ENCODE peak calls at places on chromosomes 2 and 18, in ten cellular contexts. One of them, this sample, is unnamed.

GRCh38 chr2:149902104-149902503 is 314.5 kb upstream of the MMADHC start:
- DNase-seq in mammary epithelial cell: no peak
- DNase-seq in H4: no peak
- DNase-seq in hippocampal formation: no peak
- DNase-seq in ELR: peak
- DNase-seq in C1 segment of cervical spinal cord: no peak
- DNase-seq in epithelial cell of esophagus: no peak
- DNase-seq in cardiac muscle cell: no peak
- DNase-seq in nephron progenitor cell: no peak
- DNase-seq in GM03348: peak
- DNase-seq in this sample: no peak

GRCh38 chr2:69119104-69119503 is 106.1 kb downstream of the ANTXR1 start:
- DNase-seq in epithelial cell of esophagus: no peak
- DNase-seq in nephron progenitor cell: no peak
- DNase-seq in ELR: no peak
- DNase-seq in GM03348: no peak
- DNase-seq in H4: peak
- DNase-seq in mammary epithelial cell: no peak
- DNase-seq in cardiac muscle cell: no peak
- DNase-seq in hippocampal formation: no peak
- DNase-seq in C1 segment of cervical spinal cord: no peak
- DNase-seq in this sample: no peak

GRCh38 chr2:134926231-134926931 is 7.8 kb downstream of the CCNT2 start:
- DNase-seq in epithelial cell of esophagus: peak
- DNase-seq in C1 segment of cervical spinal cord: no peak
- DNase-seq in mammary epithelial cell: no peak
- DNase-seq in ELR: peak
- DNase-seq in hippocampal formation: no peak
- DNase-seq in nephron progenitor cell: no peak
- DNase-seq in cardiac muscle cell: no peak
- DNase-seq in GM03348: no peak
- DNase-seq in H4: peak
- DNase-seq in this sample: no peak

GRCh38 chr2:114518738-114519137 is 76.3 kb downstream of the DPP10 start:
- DNase-seq in mammary epithelial cell: no peak
- DNase-seq in ELR: no peak
- DNase-seq in GM03348: no peak
- DNase-seq in hippocampal formation: no peak
- DNase-seq in C1 segment of cervical spinal cord: no peak
- DNase-seq in cardiac muscle cell: no peak
- DNase-seq in H4: no peak
- DNase-seq in nephron progenitor cell: no peak
- DNase-seq in epithelial cell of esophagus: no peak
- DNase-seq in this sample: no peak

GRCh38 chr2:190488516-190489220 is 45.9 kb downstream of the NEMP2 start:
- DNase-seq in H4: no peak
- DNase-seq in GM03348: no peak
- DNase-seq in nephron progenitor cell: no peak
- DNase-seq in ELR: no peak
- DNase-seq in C1 segment of cervical spinal cord: no peak
- DNase-seq in hippocampal formation: no peak
- DNase-seq in mammary epithelial cell: no peak
- DNase-seq in epithelial cell of esophagus: no peak
- DNase-seq in cardiac muscle cell: no peak
- DNase-seq in this sample: peak

GRCh38 chr2:27122791-27123190 is 824 bp upstream of the ABHD1 start:
- DNase-seq in nephron progenitor cell: no peak
- DNase-seq in C1 segment of cervical spinal cord: no peak
- DNase-seq in H4: no peak
- DNase-seq in GM03348: no peak
- DNase-seq in cardiac muscle cell: no peak
- DNase-seq in epithelial cell of esophagus: no peak
- DNase-seq in mammary epithelial cell: no peak
- DNase-seq in ELR: no peak
- DNase-seq in hippocampal formation: no peak
- DNase-seq in this sample: no peak

GRCh38 chr18:36580874-36581750 is 247.7 kb downstream of the TPGS2 start:
- DNase-seq in cardiac muscle cell: no peak
- DNase-seq in GM03348: peak
- DNase-seq in ELR: peak
- DNase-seq in nephron progenitor cell: no peak
- DNase-seq in hippocampal formation: no peak
- DNase-seq in mammary epithelial cell: peak
- DNase-seq in H4: peak
- DNase-seq in C1 segment of cervical spinal cord: no peak
- DNase-seq in epithelial cell of esophagus: peak
- DNase-seq in this sample: no peak

GRCh38 chr18:11946756-11947155 is 34.6 kb upstream of the IMPA2 start:
- DNase-seq in H4: peak
- DNase-seq in nephron progenitor cell: no peak
- DNase-seq in mammary epithelial cell: peak
- DNase-seq in ELR: peak
- DNase-seq in GM03348: no peak
- DNase-seq in C1 segment of cervical spinal cord: no peak
- DNase-seq in hippocampal formation: no peak
- DNase-seq in cardiac muscle cell: no peak
- DNase-seq in epithelial cell of esophagus: peak
- DNase-seq in this sample: no peak

GRCh38 chr2:38709515-38710194 is 41.5 kb downstream of the SRSF7 start:
- DNase-seq in epithelial cell of esophagus: no peak
- DNase-seq in GM03348: no peak
- DNase-seq in C1 segment of cervical spinal cord: no peak
- DNase-seq in ELR: no peak
- DNase-seq in cardiac muscle cell: no peak
- DNase-seq in H4: no peak
- DNase-seq in hippocampal formation: no peak
- DNase-seq in nephron progenitor cell: no peak
- DNase-seq in mammary epithelial cell: no peak
- DNase-seq in this sample: no peak

GRCh38 chr18:69944434-69944833 is 3.2 kb downstream of the CD226 start:
- DNase-seq in GM03348: no peak
- DNase-seq in epithelial cell of esophagus: no peak
- DNase-seq in nephron progenitor cell: no peak
- DNase-seq in hippocampal formation: no peak
- DNase-seq in cardiac muscle cell: no peak
- DNase-seq in H4: no peak
- DNase-seq in mammary epithelial cell: no peak
- DNase-seq in C1 segment of cervical spinal cord: no peak
- DNase-seq in ELR: no peak
- DNase-seq in this sample: no peak

GRCh38 chr2:209305026-209305425 is 118.8 kb upstream of the MAP2 start:
- DNase-seq in epithelial cell of esophagus: no peak
- DNase-seq in ELR: no peak
- DNase-seq in cardiac muscle cell: no peak
- DNase-seq in nephron progenitor cell: no peak
- DNase-seq in GM03348: no peak
- DNase-seq in hippocampal formation: no peak
- DNase-seq in mammary epithelial cell: no peak
- DNase-seq in H4: no peak
- DNase-seq in C1 segment of cervical spinal cord: no peak
- DNase-seq in this sample: no peak

GRCh38 chr2:186503827-186504606 is 18.0 kb downstream of the ZC3H15 start:
- DNase-seq in hippocampal formation: no peak
- DNase-seq in H4: peak
- DNase-seq in C1 segment of cervical spinal cord: no peak
- DNase-seq in GM03348: peak
- DNase-seq in nephron progenitor cell: no peak
- DNase-seq in ELR: peak
- DNase-seq in cardiac muscle cell: peak
- DNase-seq in mammary epithelial cell: peak
- DNase-seq in epithelial cell of esophagus: peak
- DNase-seq in this sample: no peak

GRCh38 chr2:28095622-28096021 is 205.1 kb downstream of the BABAM2 start:
- DNase-seq in nephron progenitor cell: no peak
- DNase-seq in C1 segment of cervical spinal cord: no peak
- DNase-seq in epithelial cell of esophagus: no peak
- DNase-seq in ELR: no peak
- DNase-seq in GM03348: no peak
- DNase-seq in hippocampal formation: no peak
- DNase-seq in H4: no peak
- DNase-seq in cardiac muscle cell: no peak
- DNase-seq in mammary epithelial cell: no peak
- DNase-seq in this sample: no peak

GRCh38 chr2:66512626-66513025 is 77.7 kb downstream of the MEIS1 start:
- DNase-seq in H4: no peak
- DNase-seq in epithelial cell of esophagus: no peak
- DNase-seq in ELR: no peak
- DNase-seq in C1 segment of cervical spinal cord: no peak
- DNase-seq in cardiac muscle cell: no peak
- DNase-seq in GM03348: no peak
- DNase-seq in mammary epithelial cell: no peak
- DNase-seq in hippocampal formation: no peak
- DNase-seq in nephron progenitor cell: no peak
- DNase-seq in this sample: no peak

GRCh38 chr2:217393585-217394032 is 533.7 kb upstream of the TNP1 start:
- DNase-seq in ELR: peak
- DNase-seq in H4: peak
- DNase-seq in cardiac muscle cell: no peak
- DNase-seq in nephron progenitor cell: no peak
- DNase-seq in hippocampal formation: no peak
- DNase-seq in GM03348: peak
- DNase-seq in epithelial cell of esophagus: peak
- DNase-seq in C1 segment of cervical spinal cord: no peak
- DNase-seq in mammary epithelial cell: peak
- DNase-seq in this sample: no peak